ENCODE peak calls at places on chromosome 3, in five cellular contexts. D, V, W, A and R are unnamed samples.
A peak's percentile ranks its signal among the peaks of the same experiment; 100 is the strongest.

GRCh38 chr3:138356666-138357409 is 8.5 kb downstream of the MRAS start:
- DNase-seq in D (no peak), V (no peak), W (no peak), A (no peak), R (no peak)

GRCh38 chr3:34676431-34676830 is 878.0 kb downstream of the PDCD6IP start:
- DNase-seq in D (peak; percentile 51), V (peak; percentile 23), W (no peak), A (no peak), R (no peak)

GRCh38 chr3:64300790-64301423 is 75.6 kb upstream of the PRICKLE2 start:
- DNase-seq in D (peak; percentile 87), V (peak; percentile 86), W (peak; percentile 89), A (peak; percentile 67), R (peak; percentile 81)

GRCh38 chr3:192916455-192917257 is 1.0 kb downstream of the MB21D2 start:
- DNase-seq in D (peak; percentile 78), V (no peak), W (peak; percentile 71), A (no peak), R (no peak)

GRCh38 chr3:27391796-27392195 is 22.6 kb upstream of the NEK10 start:
- DNase-seq in D (peak; percentile 6), V (no peak), W (no peak), A (no peak), R (no peak)

GRCh38 chr3:184361532-184361931 is at the start of the genes CLCN2 and POLR2H:
- DNase-seq in D (no peak), V (no peak), W (peak; percentile 69), A (no peak), R (no peak)

GRCh38 chr3:52393131-52393807 is 51.6 kb downstream of the SEMA3G start:
- DNase-seq in D (no peak), V (no peak), W (no peak), A (no peak), R (no peak)

GRCh38 chr3:45545476-45545875 is 49.1 kb upstream of the LIMD1 start:
- DNase-seq in D (peak; percentile 62), V (no peak), W (peak; percentile 10), A (no peak), R (no peak)

GRCh38 chr3:135237371-135237770 is 442.3 kb downstream of the EPHB1 start:
- DNase-seq in D (no peak), V (no peak), W (no peak), A (no peak), R (no peak)

GRCh38 chr3:136979684-136980083 is 21.9 kb downstream of the IL20RB start:
- DNase-seq in D (peak; percentile 52), V (no peak), W (no peak), A (no peak), R (no peak)

GRCh38 chr3:141384575-141384974 is 16.3 kb downstream of the ZBTB38 start:
- DNase-seq in D (no peak), V (no peak), W (no peak), A (no peak), R (no peak)

GRCh38 chr3:174951498-174951897 is 92.4 kb downstream of the NAALADL2 start:
- DNase-seq in D (peak; percentile 27), V (no peak), W (no peak), A (no peak), R (no peak)

DNA sequence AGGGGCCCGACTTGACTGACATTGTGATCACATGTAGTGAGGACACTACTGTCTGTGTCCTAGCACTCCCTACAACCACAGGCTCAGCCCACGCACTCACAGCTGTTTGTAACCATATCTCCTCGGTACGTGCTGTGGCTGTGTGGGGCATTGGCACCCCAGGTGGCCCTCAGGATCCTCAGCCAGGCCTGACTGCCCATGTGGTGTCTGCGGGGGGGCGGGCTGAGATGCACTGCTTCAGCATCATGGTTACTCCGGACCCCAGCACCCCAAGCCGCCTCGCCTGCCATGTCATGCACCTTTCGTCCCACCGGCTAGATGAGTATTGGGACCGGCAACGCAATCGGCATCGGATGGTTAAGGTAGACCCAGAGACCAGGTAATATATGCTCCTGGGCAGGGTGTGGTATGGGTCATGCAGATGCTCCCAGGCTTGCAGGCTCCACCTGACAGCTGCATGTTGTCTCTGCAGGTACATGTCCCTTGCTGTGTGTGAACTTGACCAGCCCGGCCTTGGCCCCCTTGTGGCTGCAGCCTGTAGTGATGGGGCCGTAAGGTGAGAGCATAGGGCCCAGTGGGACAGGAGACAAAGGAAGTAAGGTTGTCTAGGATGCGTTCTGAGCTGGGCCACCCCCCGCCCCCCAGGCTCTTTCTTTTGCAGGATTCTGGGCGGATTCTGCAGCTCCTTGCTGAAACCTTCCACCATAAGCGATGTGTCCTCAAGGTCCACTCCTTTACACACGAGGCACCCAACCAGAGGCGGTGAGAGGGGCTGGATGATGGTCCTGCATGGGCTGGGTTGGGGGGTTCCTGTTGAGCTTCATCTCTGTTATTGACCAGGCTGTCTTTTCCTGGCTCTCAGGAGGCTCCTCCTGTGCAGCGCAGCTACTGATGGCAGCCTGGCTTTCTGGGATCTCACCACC is 4.4 kb downstream of the DALRD3 start:
- DNase-seq in D (peak; percentile 58), V (no peak), W (peak; percentile 47), A (no peak), R (no peak)
- TF ChIP-seq CTCF in D (peak; percentile 75), V (peak; percentile 79), W (peak; percentile 62), A (peak; percentile 70), R (peak; percentile 82)

GRCh38 chr3:22157848-22158247 is 406.8 kb upstream of the ZNF385D start:
- DNase-seq in D (no peak), V (no peak), W (no peak), A (no peak), R (no peak)
- H3K4me3 ChIP-seq in D (no peak overlapping the region), V (no peak overlapping the region), W (no peak overlapping the region), A (no peak overlapping the region), R (no peak overlapping the region)

GRCh38 chr3:16724487-16724886 is 119.3 kb upstream of the DAZL start:
- DNase-seq in D (no peak), V (no peak), W (peak; percentile 50), A (no peak), R (no peak)

GRCh38 chr3:16721494-16721893 is 116.3 kb upstream of the DAZL start:
- DNase-seq in D (no peak), V (no peak), W (no peak), A (no peak), R (no peak)

GRCh38 chr3:16720367-16720766 is 115.1 kb upstream of the DAZL start:
- DNase-seq in D (no peak), V (no peak), W (no peak), A (no peak), R (no peak)

GRCh38 chr3:16719426-16719825 is 114.2 kb upstream of the DAZL start:
- DNase-seq in D (no peak), V (no peak), W (no peak), A (no peak), R (no peak)

DNA sequence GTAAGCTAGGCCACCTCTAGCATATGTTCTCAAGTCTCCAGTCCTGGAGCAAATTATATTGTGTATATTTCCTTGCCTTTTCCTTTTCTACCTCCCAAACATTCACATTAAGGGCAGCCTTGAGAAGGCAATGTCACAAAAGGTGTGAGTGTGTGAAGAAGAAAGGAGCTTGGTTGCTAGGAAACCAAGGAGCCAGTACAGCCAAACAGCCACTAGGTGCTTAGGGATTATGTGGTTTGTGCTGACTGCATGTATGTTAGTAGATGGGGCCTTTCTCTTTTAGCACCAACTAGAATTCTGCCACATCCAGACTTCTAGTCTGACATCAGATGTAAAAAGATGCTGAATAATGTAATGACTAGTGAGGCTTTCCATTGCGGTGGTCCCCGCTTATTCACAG is 118.8 kb upstream of the DAZL start:
- DNase-seq in D (peak; percentile 68), V (no peak), W (peak; percentile 51), A (no peak), R (no peak)
- TF ChIP-seq CTCF in D (peak; percentile 50), V (peak; percentile 29), W (peak; percentile 36), A (no peak), R (peak; percentile 32)

GRCh38 chr3:9606108-9606507 is 43.2 kb upstream of the MTMR14 start:
- DNase-seq in D (no peak), V (no peak), W (no peak), A (no peak), R (no peak)
- H3K4me3 ChIP-seq in D (no peak overlapping the region), V (no peak overlapping the region), W (no peak overlapping the region), A (no peak overlapping the region), R (no peak overlapping the region)

GRCh38 chr3:13879102-13879945 is 547 bp downstream of the WNT7A start:
- DNase-seq in D (no peak), V (no peak), W (no peak), A (no peak), R (no peak)

GRCh38 chr3:13879946-13880810 is at the start of gene WNT7A:
- DNase-seq in D (no peak), V (no peak), W (peak; percentile 15), A (no peak), R (no peak)

GRCh38 chr3:13881536-13882410 is 1.9 kb upstream of the WNT7A start:
- DNase-seq in D (no peak), V (no peak), W (no peak), A (no peak), R (no peak)

GRCh38 chr3:13878711-13879101 is 1.2 kb downstream of the WNT7A start:
- DNase-seq in D (no peak), V (no peak), W (no peak), A (no peak), R (no peak)

GRCh38 chr3:13880811-13881156 is 913 bp upstream of the WNT7A start:
- DNase-seq in D (no peak), V (no peak), W (no peak), A (no peak), R (no peak)
- TF ChIP-seq CTCF in D (no peak), V (no peak), W (no peak), A (no peak), R (no peak)

GRCh38 chr3:58585994-58586393 is 8.8 kb upstream of the FAM107A start:
- DNase-seq in D (no peak), V (no peak), W (no peak), A (no peak), R (no peak)
- H3K4me3 ChIP-seq in D (no peak overlapping the region), V (no peak overlapping the region), W (no peak overlapping the region), A (no peak overlapping the region), R (no peak overlapping the region)

GRCh38 chr3:166071831-166072230 is 234.6 kb upstream of the BCHE start:
- DNase-seq in D (no peak), V (no peak), W (no peak), A (no peak), R (no peak)
- TF ChIP-seq CTCF in D (no peak), V (no peak), W (no peak), A (no peak), R (no peak)

GRCh38 chr3:186167646-186168045 is 58.8 kb upstream of the ETV5 start:
- DNase-seq in D (no peak), V (no peak), W (no peak), A (no peak), R (no peak)

GRCh38 chr3:186165331-186165730 is 56.4 kb upstream of the ETV5 start:
- DNase-seq in D (no peak), V (peak; percentile 23), W (no peak), A (no peak), R (no peak)

GRCh38 chr3:186166491-186167288 is 57.8 kb upstream of the ETV5 start:
- DNase-seq in D (no peak), V (no peak), W (no peak), A (no peak), R (no peak)

GRCh38 chr3:186164696-186165095 is 55.8 kb upstream of the ETV5 start:
- DNase-seq in D (no peak), V (no peak), W (no peak), A (no peak), R (no peak)

DNA sequence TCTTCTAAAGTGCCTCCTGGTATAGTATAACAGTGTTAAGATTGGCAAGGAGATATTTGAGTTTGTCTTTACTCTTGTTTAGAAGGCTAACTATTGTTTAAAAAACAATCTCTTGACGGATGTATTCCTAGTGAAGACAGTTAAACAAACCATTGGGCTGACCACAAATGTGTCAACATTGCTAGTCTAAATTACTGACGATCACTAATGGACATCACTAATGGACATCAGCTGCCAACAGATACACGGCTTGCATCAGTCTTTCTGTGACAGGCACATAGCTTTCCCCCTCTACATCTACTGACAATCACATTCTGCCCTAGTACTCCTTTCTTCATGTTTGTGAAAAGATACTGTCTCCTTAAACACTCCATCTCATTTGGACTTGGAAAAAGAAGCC is 57.1 kb upstream of the ETV5 start:
- DNase-seq in D (no peak), V (no peak), W (no peak), A (no peak), R (no peak)
- H3K4me3 ChIP-seq in D (no peak overlapping the region), V (no peak overlapping the region), W (no peak overlapping the region), A (no peak overlapping the region), R (no peak overlapping the region)